ENCODE peak calls at places on chromosomes 6 and 20, in six cellular contexts. M, X, G, U, S and T are unnamed samples.
A peak's percentile ranks its signal among the peaks of the same experiment; 100 is the strongest.

GRCh38 chr20:5172167-5172586 is 45.4 kb downstream of the CDS2 start:
- DNase-seq in X (no peak), U (no peak), S (no peak), M (no peak), G (no peak), T (no peak)

GRCh38 chr20:13694420-13695150 is 55.9 kb upstream of the TASP1 start:
- DNase-seq in X (no peak), M (no peak), S (no peak), G (no peak), U (no peak), T (no peak)

GRCh38 chr6:84967389-84967788 is 203.0 kb upstream of the TBX18 start:
- DNase-seq in S (peak; percentile 15), X (peak; percentile 77), M (peak; percentile 62), U (peak; percentile 65), G (no peak), T (peak; percentile 19)

GRCh38 chr6:95280690-95281273 is 296.6 kb upstream of the MANEA start:
- DNase-seq in M (no peak), X (peak; percentile 46), U (no peak), G (peak; percentile 12), S (peak; percentile 36), T (peak; percentile 4)

GRCh38 chr20:57526067-57526884 is 1.3 kb upstream of the CTCFL start:
- DNase-seq in S (no peak), U (peak; percentile 63), G (no peak), M (peak; percentile 74), X (peak; percentile 68), T (no peak)

GRCh38 chr6:116512155-116512559 is 718 bp downstream of the CALHM5 start:
- DNase-seq in M (no peak), U (no peak), G (no peak), S (no peak), X (no peak), T (peak; percentile 59)

GRCh38 chr6:135424385-135424784 is 73.2 kb downstream of the AHI1 start:
- DNase-seq in X (no peak), M (no peak), S (no peak), U (no peak), G (no peak), T (no peak)

GRCh38 chr6:162017551-162017950 is 710.0 kb downstream of the PRKN start:
- DNase-seq in S (no peak), G (no peak), X (no peak), U (no peak), M (no peak), T (no peak)

GRCh38 chr6:169935348-169935718 is 183.9 kb downstream of the ERMARD start:
- DNase-seq in M (no peak), G (no peak), X (peak; percentile 35), S (no peak), U (no peak), T (no peak)

GRCh38 chr6:36349240-36349639 is 12.6 kb upstream of the BNIP5 start:
- DNase-seq in G (no peak), M (no peak), X (no peak), U (no peak), S (no peak), T (no peak)

GRCh38 chr6:159929819-159930218 is 39.0 kb downstream of the MAS1 start:
- DNase-seq in M (no peak), X (no peak), G (no peak), U (no peak), S (no peak), T (no peak)

GRCh38 chr20:48377940-48378339 is 449.9 kb downstream of the PREX1 start:
- DNase-seq in X (no peak), S (no peak), M (no peak), G (no peak), U (no peak), T (no peak)

GRCh38 chr6:119052292-119052889 is 26.1 kb downstream of the FAM184A start:
- DNase-seq in M (no peak), G (no peak), S (no peak), U (no peak), X (no peak), T (no peak)

GRCh38 chr20:32845786-32846185 is 12.9 kb upstream of the EFCAB8 start:
- DNase-seq in X (no peak), G (no peak), M (no peak), U (no peak), S (peak; percentile 37), T (no peak)

GRCh38 chr6:148109732-148110131 is 232.9 kb upstream of the SASH1 start:
- DNase-seq in X (no peak), G (no peak), U (no peak), S (no peak), M (no peak), T (no peak)

GRCh38 chr6:157236040-157236725 is 87.1 kb downstream of the TMEM242 start:
- DNase-seq in U (no peak), G (no peak), M (peak; percentile 82), X (no peak), S (no peak), T (no peak)

GRCh38 chr6:109239918-109240321 is 142.3 kb downstream of the CD164 start:
- DNase-seq in U (no peak), G (no peak), S (no peak), M (no peak), X (no peak), T (no peak)

GRCh38 chr20:38434310-38434741 is 802 bp downstream of the SNHG17 start:
- DNase-seq in M (no peak), U (no peak), S (peak; percentile 23), G (no peak), X (peak; percentile 40), T (peak; percentile 63)

GRCh38 chr6:34106900-34107299 is 39.0 kb downstream of the GRM4 start:
- DNase-seq in U (no peak), M (no peak), G (no peak), S (no peak), X (no peak), T (no peak)
- H2BK15ac ChIP-seq in U (no peak overlapping the region), M (no peak overlapping the region), G (no peak overlapping the region), S (no peak overlapping the region), X (no peak overlapping the region), T (no peak overlapping the region)

GRCh38 chr20:63255911-63256704 is 1.8 kb upstream of the NKAIN4 start:
- DNase-seq in S (no peak), X (no peak), G (no peak), U (no peak), M (no peak), T (no peak)
- H3K4me2 ChIP-seq in S (no peak overlapping the region), X (no peak overlapping the region), G (no peak overlapping the region), U (no peak overlapping the region), M (peak overlapping the region; percentile 97), T (no peak overlapping the region)

GRCh38 chr6:57069920-57070331 is 20.1 kb upstream of the ZNF451 start:
- DNase-seq in M (no peak), U (peak; percentile 53), S (no peak), X (peak; percentile 45), G (no peak), T (no peak)
- H2BK15ac ChIP-seq in M (no peak overlapping the region), U (no peak overlapping the region), S (no peak overlapping the region), X (no peak overlapping the region), G (no peak overlapping the region), T (no peak overlapping the region)

GRCh38 chr6:164693934-164694333 is 615.5 kb downstream of the C6orf118 start:
- DNase-seq in M (no peak), G (no peak), U (no peak), X (peak; percentile 7), S (no peak), T (no peak)
- H3K4me2 ChIP-seq in M (peak overlapping the region; percentile 46), G (no peak overlapping the region), U (no peak overlapping the region), X (no peak overlapping the region), S (no peak overlapping the region), T (no peak overlapping the region)

DNA sequence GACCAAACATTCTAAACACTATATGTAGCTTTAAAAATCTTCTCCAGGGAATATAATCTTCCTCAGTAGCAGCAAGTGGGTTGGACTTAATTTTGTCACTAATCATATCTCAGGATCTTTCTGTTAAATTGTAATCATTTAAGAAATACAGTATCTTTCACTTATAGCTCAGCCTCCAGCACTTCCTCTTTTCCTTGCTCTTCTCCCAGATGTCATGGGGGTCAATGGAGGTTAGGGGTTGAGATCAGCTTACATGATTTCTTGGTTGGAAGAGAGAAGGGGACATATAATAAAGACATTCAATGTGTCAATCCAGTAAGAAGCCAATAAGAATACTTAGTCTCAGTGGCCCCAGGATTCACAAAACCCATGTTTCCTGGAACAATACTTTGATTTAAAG is 15.7 kb upstream of the REPS1 start:
- DNase-seq in G (no peak), U (no peak), S (no peak), X (no peak), M (no peak), T (no peak)
- H2BK15ac ChIP-seq in G (no peak overlapping the region), U (no peak overlapping the region), S (no peak overlapping the region), X (no peak overlapping the region), M (no peak overlapping the region), T (no peak overlapping the region)

DNA sequence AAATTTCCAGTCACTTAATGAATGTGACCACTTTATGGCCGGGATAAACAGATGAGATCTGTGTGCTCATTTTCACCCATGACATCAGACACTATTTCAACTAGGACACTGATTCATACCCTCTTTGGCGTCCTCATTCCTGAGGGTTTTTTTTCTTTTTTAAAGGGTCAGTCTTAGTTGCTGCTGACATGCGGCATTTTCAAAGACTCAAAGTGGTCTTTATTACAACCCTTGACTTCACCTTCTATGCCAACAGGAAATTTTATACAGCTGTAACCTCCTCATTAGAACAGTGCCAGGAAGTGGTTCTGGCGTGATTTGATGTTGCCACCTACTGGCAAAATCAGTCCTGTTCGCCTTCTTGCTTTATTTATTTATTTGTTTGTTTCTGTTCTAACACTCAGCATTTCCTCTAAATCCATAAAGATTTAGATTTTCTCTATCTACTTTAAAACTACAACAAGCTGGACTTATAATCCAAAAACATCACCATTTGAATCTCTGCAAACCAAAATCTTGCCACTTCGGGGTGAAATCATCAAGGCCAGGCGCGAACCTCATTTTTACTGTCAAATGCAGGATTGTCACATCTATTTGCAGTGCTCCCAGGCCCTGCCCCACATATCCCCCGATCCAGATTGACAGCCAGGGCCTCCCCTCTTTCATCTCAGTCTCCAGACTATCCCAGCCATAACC is 77.7 kb downstream of the C6orf118 start:
- DNase-seq in G (no peak), U (no peak), M (no peak), X (peak; percentile 53), S (no peak), T (peak; percentile 4)
- H3K4me2 ChIP-seq in G (no peak overlapping the region), U (no peak overlapping the region), M (no peak overlapping the region), X (no peak overlapping the region), S (no peak overlapping the region), T (peak overlapping the region; percentile 29)

GRCh38 chr6:51657491-51657890 is 429.9 kb downstream of the PKHD1 start:
- DNase-seq in G (no peak), X (no peak), M (no peak), U (no peak), S (no peak), T (no peak)
- H2BK15ac ChIP-seq in G (no peak overlapping the region), X (no peak overlapping the region), M (no peak overlapping the region), U (no peak overlapping the region), S (no peak overlapping the region), T (no peak overlapping the region)

GRCh38 chr6:18135171-18135570 is 12.7 kb upstream of the NHLRC1 start:
- DNase-seq in X (no peak), S (no peak), M (no peak), G (no peak), U (no peak), T (no peak)
- H3K4me2 ChIP-seq in X (no peak overlapping the region), S (no peak overlapping the region), M (no peak overlapping the region), G (no peak overlapping the region), U (no peak overlapping the region), T (no peak overlapping the region)